ENCODE peak calls at places on chromosomes 5 and 9, in seven cellular contexts. V is K562, R is HCT116, U is GM12878, K is H1, T is HepG2, Q is SK-N-SH. I is an unnamed sample.

GRCh38 chr5:14226992-14227391 is 83.8 kb downstream of the TRIO start:
- DNase-seq in V (no peak), R (no peak), U (no peak), K (no peak), T (no peak), Q (no peak), I (no peak)

GRCh38 chr5:138352722-138353549 is 451 bp downstream of the KDM3B start:
- DNase-seq in V (peak), R (no peak), U (no peak), K (peak), T (peak), Q (peak), I (peak)

GRCh38 chr5:180395540-180396274 is 42.6 kb upstream of the GFPT2 start:
- DNase-seq in V (peak), R (no peak), U (no peak), K (no peak), T (no peak), Q (peak), I (no peak)

GRCh38 chr9:127112056-127112455 is 10.4 kb downstream of the ANGPTL2 start:
- DNase-seq in V (peak), R (no peak), U (no peak), K (peak), T (no peak), Q (no peak), I (no peak)

GRCh38 chr5:169546346-169546745 is 37.2 kb upstream of the SPDL1 start:
- DNase-seq in V (no peak), R (no peak), U (no peak), K (no peak), T (no peak), Q (no peak), I (no peak)

GRCh38 chr5:129945031-129945430 is 40.8 kb downstream of the CHSY3 start:
- DNase-seq in V (no peak), R (no peak), U (no peak), K (no peak), T (no peak), Q (no peak), I (no peak)

GRCh38 chr9:123914517-123915199 is 15.3 kb downstream of the DENND1A start:
- DNase-seq in V (no peak), R (no peak), U (no peak), K (no peak), T (no peak), Q (no peak), I (no peak)

GRCh38 chr9:75432888-75433287 is 344.6 kb downstream of the OSTF1 start:
- DNase-seq in V (no peak), R (no peak), U (no peak), K (no peak), T (no peak), Q (no peak), I (no peak)

GRCh38 chr9:75467141-75467540 is 378.8 kb downstream of the OSTF1 start:
- DNase-seq in V (no peak), R (no peak), U (no peak), K (no peak), T (no peak), Q (peak), I (no peak)

GRCh38 chr9:102867488-102867887 is 127.6 kb upstream of the CYLC2 start:
- DNase-seq in V (no peak), R (no peak), U (no peak), K (no peak), T (peak), Q (no peak), I (no peak)

GRCh38 chr9:34984049-34984448 is 5.5 kb upstream of the DNAJB5 start:
- DNase-seq in V (peak), R (no peak), U (no peak), K (no peak), T (no peak), Q (no peak), I (no peak)

GRCh38 chr5:137743031-137743640 is 7.2 kb upstream of the KLHL3 start:
- DNase-seq in V (peak), R (peak), U (no peak), K (peak), T (peak), Q (peak), I (peak)

GRCh38 chr5:1064383-1065142 is 47.3 kb downstream of the SLC12A7 start:
- DNase-seq in V (no peak), R (no peak), U (no peak), K (no peak), T (no peak), Q (peak), I (no peak)

GRCh38 chr5:132414634-132415377 is 45.3 kb downstream of the SLC22A5 start:
- DNase-seq in V (no peak), R (peak), U (no peak), K (no peak), T (peak), Q (no peak), I (peak)

GRCh38 chr9:113538131-113538530 is 74.6 kb downstream of the RGS3 start:
- DNase-seq in V (no peak), R (no peak), U (no peak), K (no peak), T (no peak), Q (no peak), I (no peak)

GRCh38 chr9:121784706-121785426 is 133.4 kb downstream of the DAB2IP start:
- DNase-seq in V (no peak), R (no peak), U (no peak), K (no peak), T (no peak), Q (no peak), I (no peak)

GRCh38 chr9:89606049-89606481 is 1.3 kb downstream of the GADD45G start:
- DNase-seq in V (peak), R (no peak), U (no peak), K (no peak), T (peak), Q (peak), I (peak)

GRCh38 chr9:20683351-20684034 is 566 bp upstream of the FOCAD start:
- DNase-seq in V (peak), R (peak), U (no peak), K (no peak), T (peak), Q (peak), I (peak)

GRCh38 chr5:170327802-170328201 is 30.2 kb upstream of the LCP2 start:
- DNase-seq in V (no peak), R (no peak), U (no peak), K (no peak), T (no peak), Q (no peak), I (no peak)

GRCh38 chr9:126690431-126691051 is 76.8 kb downstream of the LMX1B start:
- DNase-seq in V (peak), R (peak), U (no peak), K (peak), T (no peak), Q (peak), I (peak)

GRCh38 chr9:97591535-97591934 is 41.6 kb downstream of the TSTD2 start:
- DNase-seq in V (no peak), R (no peak), U (no peak), K (no peak), T (no peak), Q (no peak), I (no peak)

GRCh38 chr5:15116996-15117395 is 245.4 kb upstream of the ANKH start:
- DNase-seq in V (no peak), R (no peak), U (no peak), K (no peak), T (no peak), Q (no peak), I (no peak)

DNA sequence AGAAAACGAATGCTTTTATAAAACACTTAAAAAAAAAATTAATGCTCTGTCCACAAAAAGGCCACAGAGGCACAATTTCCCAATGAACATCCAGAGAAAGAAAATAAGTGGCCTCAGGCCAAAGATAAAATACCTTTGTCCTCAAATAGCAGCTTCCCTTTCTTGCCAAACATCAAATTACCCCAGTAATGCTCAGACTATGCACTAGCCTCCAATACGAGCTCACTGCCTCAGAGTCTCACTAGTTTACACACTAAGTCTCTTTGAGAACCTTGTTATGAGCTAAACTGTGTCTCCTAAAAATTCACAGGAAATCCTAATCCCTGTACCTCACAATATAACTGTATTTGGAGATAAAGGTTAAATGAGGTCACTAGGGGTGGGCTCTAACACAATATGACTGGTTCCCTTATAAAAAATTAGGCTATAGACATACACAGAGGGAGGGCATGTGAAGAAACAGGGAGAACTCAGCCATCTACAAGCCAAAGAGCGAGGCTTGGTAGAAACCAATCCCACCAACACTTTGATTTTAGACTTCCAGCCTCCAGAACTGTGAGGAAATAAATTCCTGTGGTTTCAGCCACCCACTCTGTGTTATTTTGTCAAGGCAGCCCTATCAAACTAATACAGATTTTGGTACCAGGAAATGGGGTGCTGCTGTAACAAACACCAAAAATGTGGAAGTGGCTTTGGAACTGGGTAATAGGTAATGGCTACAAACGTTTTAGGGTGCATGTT is 4.4 kb downstream of the MPDZ start:
- DNase-seq in V (no peak), R (no peak), U (no peak), K (no peak), T (no peak), Q (peak), I (no peak)
- TF ChIP-seq JUND in V (no peak), R (no peak), U (no peak), K (no peak), T (no peak), Q (no peak), I (no peak)

DNA sequence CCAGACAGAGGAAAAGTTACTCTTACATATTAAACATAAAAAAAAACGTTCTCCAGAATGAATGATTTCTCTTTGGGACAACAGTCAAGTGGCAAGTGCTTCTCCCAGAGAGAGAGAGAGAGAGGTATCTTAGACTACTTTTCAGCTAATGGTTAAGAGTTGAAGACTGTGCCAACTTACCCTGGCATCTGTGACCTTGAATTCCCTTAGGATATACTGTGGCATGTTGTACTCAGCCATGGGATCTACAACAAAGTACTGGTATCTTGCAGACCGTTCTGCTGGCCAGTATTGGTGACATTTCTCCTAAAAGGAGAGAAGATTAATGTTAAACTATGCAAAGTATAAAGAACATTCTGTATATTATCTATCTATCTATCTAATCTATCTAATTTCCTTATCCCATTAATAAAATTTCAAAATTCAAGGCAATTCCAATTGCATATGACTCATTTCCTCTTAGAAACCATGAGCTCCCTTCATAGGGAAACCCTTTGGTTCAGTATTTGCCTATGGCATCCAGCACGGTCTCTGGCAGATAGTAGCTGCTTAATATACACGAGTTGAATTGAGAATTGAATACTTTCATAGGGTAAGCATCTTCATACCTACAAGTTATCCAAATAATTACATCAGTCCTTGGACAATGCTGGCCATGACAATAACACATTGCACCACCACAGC is 539.3 kb upstream of the DMAC1 start:
- DNase-seq in V (no peak), R (no peak), U (no peak), K (no peak), T (no peak), Q (no peak), I (no peak)
- TF ChIP-seq JUND in V (no peak), R (no peak), U (no peak), K (no peak), T (no peak), Q (no peak), I (no peak)

GRCh38 chr9:109329274-109330258 is 8.7 kb upstream of the EPB41L4B start:
- DNase-seq in V (no peak), R (no peak), U (no peak), K (no peak), T (peak), Q (peak), I (peak)
- TF ChIP-seq JUND in V (no peak), R (no peak), U (no peak), K (no peak), T (no peak), Q (no peak), I (no peak)

DNA sequence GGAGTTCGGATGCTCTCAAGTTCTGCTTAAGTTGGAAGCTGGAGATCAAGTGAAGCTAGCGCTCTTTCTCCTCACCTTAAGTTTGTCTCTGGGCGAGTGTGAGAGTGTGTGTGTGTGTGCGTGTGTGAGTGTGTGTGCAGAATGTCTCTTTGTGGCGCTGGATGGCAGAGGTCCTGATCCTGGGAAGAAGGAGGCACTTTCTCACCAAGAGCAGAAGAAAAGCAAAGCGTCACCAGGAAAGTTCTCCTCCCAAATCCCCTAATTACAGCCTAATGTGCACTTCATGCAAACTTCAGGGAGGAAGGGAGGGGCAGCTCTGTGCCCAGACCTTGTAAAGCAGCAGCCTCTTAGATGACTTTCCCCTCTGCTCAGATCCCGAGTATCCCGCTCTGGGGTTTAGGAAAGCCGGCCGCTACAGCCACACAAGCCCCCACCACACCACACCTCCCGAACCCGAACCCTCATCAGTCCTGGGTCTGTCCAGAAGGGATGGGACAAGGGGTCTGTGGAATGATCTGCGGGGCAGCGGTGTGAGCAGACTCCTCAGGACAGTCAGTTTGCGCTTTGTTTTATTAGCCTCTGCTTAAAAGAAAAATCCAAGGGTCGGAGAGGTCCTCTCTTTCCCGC is at the start of gene HAPLN1:
- DNase-seq in V (no peak), R (no peak), U (no peak), K (peak), T (no peak), Q (no peak), I (no peak)
- TF ChIP-seq JUND in V (no peak), R (no peak), U (no peak), K (no peak), T (no peak), Q (no peak), I (no peak)

GRCh38 chr9:456365-456764 is 241.7 kb downstream of the DOCK8 start:
- DNase-seq in V (no peak), R (no peak), U (no peak), K (no peak), T (no peak), Q (no peak), I (no peak)
- TF ChIP-seq JUND in V (no peak), R (no peak), U (no peak), K (no peak), T (no peak), Q (no peak), I (no peak)

I was measured in T47D.